ENCODE peak calls at places on chromosomes 6 and 20, in six cellular contexts. M is esophagus squamous epithelium, Y is ovary, W is esophagus muscularis mucosa, U is tibial nerve, X is heart left ventricle. V is an unnamed sample.

GRCh38 chr6:1363729-1364572 is 25.4 kb upstream of the FOXF2 start:
- DNase-seq in W (no peak), Y (no peak), X (no peak), M (no peak), U (peak; percentile 36), V (no peak)

GRCh38 chr6:41774841-41775240 is 4.9 kb downstream of the FRS3 start:
- DNase-seq in Y (no peak), X (no peak), W (no peak), U (no peak), M (no peak), V (no peak)

GRCh38 chr6:36676142-36677058 is 2.1 kb upstream of the CDKN1A start:
- DNase-seq in Y (no peak), X (no peak), W (no peak), U (no peak), M (no peak), V (peak; percentile 35)

GRCh38 chr6:1890071-1890470 is 280.4 kb downstream of the FOXC1 start:
- DNase-seq in W (no peak), Y (no peak), U (no peak), M (no peak), X (no peak), V (no peak)

GRCh38 chr6:16511048-16511660 is 250.1 kb downstream of the ATXN1 start:
- DNase-seq in Y (no peak), X (no peak), W (no peak), U (peak; percentile 21), M (no peak), V (no peak)

GRCh38 chr6:20236899-20237600 is 24.8 kb upstream of the MBOAT1 start:
- DNase-seq in U (no peak), W (no peak), M (no peak), Y (no peak), X (no peak), V (no peak)

GRCh38 chr20:16801919-16802651 is 53.9 kb downstream of the OTOR start:
- DNase-seq in Y (peak; percentile 75), X (peak; percentile 36), U (peak; percentile 85), M (no peak), W (no peak), V (peak; percentile 85)

GRCh38 chr6:40997256-40997957 is 41.6 kb downstream of the UNC5CL start:
- DNase-seq in Y (no peak), X (no peak), W (no peak), U (no peak), M (no peak), V (peak; percentile 82)

GRCh38 chr6:113433506-113433991 is 423.6 kb upstream of the MARCKS start:
- DNase-seq in M (no peak), X (peak; percentile 36), W (no peak), Y (no peak), U (peak; percentile 70), V (peak; percentile 25)

GRCh38 chr6:30441171-30441570 is 48.1 kb upstream of the HLA-E start:
- DNase-seq in W (no peak), M (no peak), X (no peak), Y (no peak), U (no peak), V (no peak)

GRCh38 chr6:14132244-14133220 is 15.0 kb downstream of the CD83 start:
- DNase-seq in W (no peak), Y (no peak), U (no peak), M (no peak), X (no peak), V (no peak)

GRCh38 chr20:46681032-46681854 is 8.0 kb downstream of the TP53RK start:
- DNase-seq in U (peak; percentile 89), M (no peak), X (peak; percentile 40), Y (peak; percentile 55), W (no peak), V (peak; percentile 74)
- H3K27ac ChIP-seq in U (no peak overlapping the region), M (no peak overlapping the region), X (no peak overlapping the region), Y (no peak overlapping the region), W (no peak overlapping the region), V (no peak overlapping the region)

DNA sequence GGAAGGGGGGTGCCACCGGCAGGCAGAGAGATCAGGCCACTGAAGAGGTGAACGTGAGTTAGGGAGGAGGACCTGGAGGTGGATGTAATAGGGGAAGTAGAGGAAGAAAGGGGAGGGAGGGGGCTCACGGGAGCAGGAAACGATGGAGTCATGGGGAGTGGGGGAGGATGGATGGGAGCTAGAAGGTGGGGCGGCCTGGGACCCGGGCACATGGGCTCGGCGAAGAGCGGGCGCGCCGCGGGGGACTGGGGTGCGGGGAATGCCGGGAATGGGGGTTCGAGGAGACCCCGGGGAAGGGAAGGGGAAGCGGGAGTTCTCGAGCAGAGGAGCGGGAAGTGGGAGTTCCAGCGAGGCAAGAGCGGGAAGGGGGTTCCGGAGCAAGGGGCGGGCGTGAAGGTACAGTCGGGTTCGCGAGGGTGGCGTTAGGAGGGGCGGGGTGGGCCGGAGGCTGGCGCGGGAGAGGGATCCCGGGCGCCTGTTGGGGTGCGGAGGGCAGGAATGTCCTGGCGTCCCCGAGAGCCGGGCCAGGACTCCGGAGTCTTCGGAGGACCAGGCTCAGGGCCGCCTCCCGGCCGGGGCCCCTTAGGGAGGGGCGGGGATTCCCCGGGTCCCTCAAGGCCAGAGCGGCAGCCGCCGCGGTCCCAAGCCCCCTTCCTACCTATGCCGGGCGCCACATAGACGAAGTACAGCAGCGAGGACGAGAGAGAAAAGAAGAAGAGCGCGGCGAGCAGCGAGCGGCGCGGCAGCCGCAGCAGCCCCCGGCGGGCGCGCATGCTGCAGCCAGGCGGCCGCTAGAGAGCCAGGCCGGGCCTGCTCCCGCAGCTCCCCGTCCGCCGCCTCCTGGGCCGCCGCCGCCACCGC is 530 bp downstream of the B4GALT5 start:
- DNase-seq in Y (peak; percentile 61), W (no peak), M (no peak), X (peak; percentile 48), U (no peak), V (peak; percentile 45)
- TF ChIP-seq POLR2A in Y (no peak), W (no peak), M (no peak), X (no peak), U (no peak), V (no peak)

GRCh38 chr6:158793432-158793831 is 25.7 kb downstream of the EZR start:
- DNase-seq in U (no peak), Y (no peak), X (no peak), W (no peak), M (no peak), V (no peak)
- H3K4me1 ChIP-seq in U (no peaks in the 10 kb centered on the region), Y (peaks cover 7% of the 10 kb centered on the region), X (peaks cover 60% of the 10 kb centered on the region), W (peaks cover 40% of the 10 kb centered on the region), M (peaks cover 26% of the 10 kb centered on the region), V (peaks cover 71% of the 10 kb centered on the region)

GRCh38 chr6:121776054-121776453 is 340.6 kb downstream of the GJA1 start:
- DNase-seq in W (no peak), U (no peak), X (no peak), M (no peak), Y (no peak), V (no peak)

GRCh38 chr6:121767254-121767653 is 331.8 kb downstream of the GJA1 start:
- DNase-seq in W (no peak), M (no peak), U (no peak), X (no peak), Y (no peak), V (no peak)

GRCh38 chr6:121770943-121771342 is 335.5 kb downstream of the GJA1 start:
- DNase-seq in W (no peak), U (no peak), Y (no peak), X (no peak), M (no peak), V (no peak)

GRCh38 chr6:121771937-121772717 is 336.7 kb downstream of the GJA1 start:
- DNase-seq in U (no peak), W (no peak), Y (no peak), M (no peak), X (no peak), V (no peak)
- H3K27ac ChIP-seq in U (no peak overlapping the region), W (no peak overlapping the region), Y (no peak overlapping the region), M (no peak overlapping the region), X (no peak overlapping the region), V (no peak overlapping the region)

DNA sequence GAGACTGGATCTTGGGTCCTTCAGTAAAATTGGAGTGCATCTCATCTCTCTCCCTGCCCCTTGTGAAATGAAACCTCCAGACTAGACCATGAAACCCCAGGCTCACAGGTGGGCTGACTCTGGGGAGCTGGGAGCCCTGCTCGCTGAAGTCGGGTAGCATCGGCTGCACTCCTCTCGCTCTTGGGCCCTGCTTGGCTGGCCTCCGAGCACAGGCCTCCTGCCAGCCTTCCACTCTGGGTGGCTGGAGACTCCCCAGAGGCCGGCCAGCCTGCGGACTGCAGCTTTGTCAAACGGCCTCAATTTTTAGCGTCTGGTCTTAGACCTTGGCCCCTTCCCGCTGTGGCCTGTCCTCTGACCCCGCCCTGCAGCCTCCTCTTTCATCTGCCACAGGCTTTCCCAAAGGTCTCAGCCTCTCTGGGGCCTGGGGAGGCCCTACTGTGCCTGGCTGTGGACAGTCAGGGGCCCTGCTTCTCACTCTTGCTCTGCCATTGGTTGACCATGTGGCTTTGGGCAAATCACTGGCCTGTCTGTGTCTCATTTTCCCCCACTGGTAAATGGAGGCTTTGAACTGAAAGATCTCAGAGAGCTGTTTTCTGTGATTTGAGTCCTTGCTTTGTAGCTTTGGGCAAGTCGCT is 45.1 kb downstream of the SRC start:
- DNase-seq in X (no peak), W (no peak), M (no peak), Y (no peak), U (no peak), V (no peak)
- TF ChIP-seq POLR2A in X (no peak), W (no peak), M (no peak), Y (no peak), U (no peak), V (no peak)